ENCODE peak calls at places on chromosome 22, in nine cellular contexts. M is spleen; H is psoas muscle; V is NCI-H1092 treated with DMSO at 0.1 percent for 48 hours; X is activated CD8-positive, alpha-beta T cell treated with anti-CD3 and anti-CD28 coated beads, Interleukin-2, amount 10 ng/mL, durations not matched to agents 7 days and 5 days; D is SHP77; N is GM12865; T is SW480; L is ELR. Q is an unnamed sample.

GRCh38 chr22:44926491-44927415 is 83.1 kb downstream of the PHF21B start:
- DNase-seq in T (no peak), M (peak), H (no peak), V (no peak), L (no peak), D (no peak), N (no peak), X (no peak), Q (no peak)

GRCh38 chr22:38572065-38572464 is 2.1 kb upstream of the DMC1 start:
- DNase-seq in T (peak), M (no peak), V (peak), L (peak), D (peak), X (peak), N (peak), H (no peak), Q (no peak)

GRCh38 chr22:41442240-41442792 is 4.3 kb downstream of the TOB2 start:
- DNase-seq in M (no peak), V (no peak), H (no peak), D (no peak), X (no peak), N (no peak), L (no peak), T (no peak), Q (no peak)

GRCh38 chr22:41596776-41597634 is 7.4 kb upstream of the PMM1 start:
- DNase-seq in N (peak), D (peak), T (peak), M (peak), X (peak), L (peak), V (peak), H (peak), Q (no peak)

GRCh38 chr22:17853066-17853465 is 78.8 kb upstream of the BID start:
- DNase-seq in V (no peak), D (no peak), L (no peak), N (no peak), T (no peak), M (no peak), X (no peak), H (no peak), Q (no peak)

GRCh38 chr22:27561301-27561820 is 240.2 kb downstream of the MN1 start:
- DNase-seq in L (no peak), H (no peak), T (no peak), X (no peak), M (no peak), N (no peak), D (no peak), V (no peak), Q (no peak)

GRCh38 chr22:17918840-17919239 is 105.5 kb downstream of the MICAL3 start:
- DNase-seq in X (no peak), M (no peak), N (no peak), L (peak), H (no peak), D (no peak), T (peak), V (no peak), Q (no peak)

GRCh38 chr22:48663297-48663696 is 1164.4 kb downstream of the BRD1 start:
- DNase-seq in D (no peak), L (no peak), M (no peak), H (no peak), V (no peak), N (peak), T (peak), X (no peak), Q (no peak)

GRCh38 chr22:29569011-29569678 is 11.8 kb downstream of the NIPSNAP1 start:
- DNase-seq in N (no peak), T (no peak), H (no peak), D (no peak), V (no peak), X (no peak), L (no peak), M (no peak), Q (no peak)

GRCh38 chr22:33803371-33803770 is 116.9 kb downstream of the LARGE1 start:
- DNase-seq in N (no peak), L (no peak), T (no peak), H (no peak), X (no peak), V (no peak), D (no peak), M (no peak), Q (no peak)

GRCh38 chr22:17007257-17007656 is 765 bp downstream of the GAB4 start:
- DNase-seq in L (no peak), H (no peak), V (no peak), D (no peak), X (no peak), N (no peak), M (no peak), T (no peak), Q (no peak)

GRCh38 chr22:42500164-42500835 is 19.3 kb downstream of the RRP7A start:
- DNase-seq in V (no peak), L (peak), H (peak), N (peak), X (peak), D (no peak), T (peak), M (peak), Q (no peak)

Q was measured in iPS DF 19.7.